ENCODE peak calls at places on chromosome 11, in four cellular contexts. I, P, T and E are unnamed samples.
A peak's percentile ranks its signal among the peaks of the same experiment; 100 is the strongest.

GRCh38 chr11:1395773-1396374 is 6.1 kb downstream of the BRSK2 start:
- DNase-seq in I (no peak), P (no peak), T (no peak), E (no peak)

GRCh38 chr11:44631831-44632230 is 66.4 kb downstream of the CD82 start:
- DNase-seq in I (no peak), P (no peak), T (no peak), E (no peak)

GRCh38 chr11:99176430-99176829 is 155.7 kb downstream of the CNTN5 start:
- DNase-seq in I (no peak), P (no peak), T (no peak), E (no peak)

GRCh38 chr11:123145661-123146060 is 49.4 kb downstream of the CLMP start:
- DNase-seq in I (no peak), P (no peak), T (peak; percentile 92), E (no peak)

GRCh38 chr11:78168539-78169477 is 19.6 kb downstream of the KCTD21 start:
- DNase-seq in I (no peak), P (peak; percentile 85), T (peak; percentile 75), E (no peak)

GRCh38 chr11:90204832-90205646 is 17.8 kb downstream of the CHORDC1 start:
- DNase-seq in I (peak; percentile 39), P (peak; percentile 69), T (peak; percentile 34), E (peak; percentile 35)

GRCh38 chr11:78221396-78222315 is 32.9 kb downstream of the USP35 start:
- DNase-seq in I (no peak), P (no peak), T (no peak), E (no peak)

GRCh38 chr11:61004037-61004641 is 32.7 kb downstream of the CD6 start:
- DNase-seq in I (no peak), P (no peak), T (no peak), E (peak; percentile 51)

GRCh38 chr11:3853545-3853842 is 2.0 kb upstream of the STIM1 start:
- DNase-seq in I (no peak), P (no peak), T (no peak), E (no peak)

GRCh38 chr11:117668291-117668690 is 128.7 kb downstream of the DSCAML1 start:
- DNase-seq in I (no peak), P (no peak), T (no peak), E (no peak)

GRCh38 chr11:74754507-74755255 is 6.0 kb downstream of the RNF169 start:
- DNase-seq in I (no peak), P (peak; percentile 91), T (no peak), E (peak; percentile 51)

GRCh38 chr11:62427630-62428233 is 8.9 kb downstream of the SCGB1A1 start:
- DNase-seq in I (no peak), P (peak; percentile 76), T (peak; percentile 47), E (no peak)

GRCh38 chr11:65586676-65587075 is 8.9 kb downstream of the KCNK7 start:
- DNase-seq in I (no peak), P (no peak), T (peak; percentile 75), E (no peak)

GRCh38 chr11:118900535-118901384 is 17.1 kb downstream of the CXCR5 start:
- DNase-seq in I (no peak), P (no peak), T (no peak), E (no peak)

GRCh38 chr11:6622261-6623171 is 3.3 kb upstream of the TPP1 start:
- DNase-seq in I (no peak), P (no peak), T (no peak), E (no peak)

GRCh38 chr11:67630230-67630942 is 649 bp upstream of the NUDT8 start:
- DNase-seq in I (peak; percentile 93), P (peak; percentile 100), T (peak; percentile 99), E (peak; percentile 100)

GRCh38 chr11:78930810-78931209 is 356.1 kb upstream of the NARS2 start:
- DNase-seq in I (no peak), P (no peak), T (no peak), E (no peak)

GRCh38 chr11:61694971-61695706 is 14.9 kb downstream of the DAGLA start:
- DNase-seq in I (no peak), P (no peak), T (peak; percentile 67), E (no peak)

GRCh38 chr11:125263268-125263790 is 98.8 kb downstream of the PKNOX2 start:
- DNase-seq in I (no peak), P (peak; percentile 99), T (peak; percentile 83), E (peak; percentile 64)

GRCh38 chr11:44388828-44389645 is 79.1 kb upstream of the ALX4 start:
- DNase-seq in I (no peak), P (no peak), T (no peak), E (no peak)

GRCh38 chr11:10669258-10670033 is 24.1 kb downstream of the IRAG1 start:
- DNase-seq in I (no peak), P (peak; percentile 86), T (peak; percentile 54), E (no peak)

GRCh38 chr11:78539566-78539965 is 35.1 kb downstream of the NARS2 start:
- DNase-seq in I (no peak), P (no peak), T (no peak), E (no peak)

GRCh38 chr11:132312616-132313210 is 942.3 kb downstream of the NTM start:
- DNase-seq in I (no peak), P (peak; percentile 59), T (peak; percentile 65), E (no peak)

GRCh38 chr11:126109941-126110731 is 47.5 kb upstream of the CDON start:
- DNase-seq in I (no peak), P (peak; percentile 89), T (no peak), E (no peak)

GRCh38 chr11:90805172-90805571 is 582.3 kb upstream of the CHORDC1 start:
- DNase-seq in I (no peak), P (no peak), T (no peak), E (no peak)

GRCh38 chr11:110295086-110295485 is 1.3 kb downstream of the RDX start:
- DNase-seq in I (no peak), P (no peak), T (no peak), E (no peak)

GRCh38 chr11:65988791-65989592 is 13.0 kb downstream of the EIF1AD start:
- DNase-seq in I (peak; percentile 95), P (peak; percentile 95), T (peak; percentile 85), E (peak; percentile 97)

GRCh38 chr11:30314625-30315024 is 8.3 kb upstream of the ARL14EP start:
- DNase-seq in I (no peak), P (peak; percentile 50), T (no peak), E (no peak)

GRCh38 chr11:58796333-58797049 is 48.0 kb downstream of the GLYATL2 start:
- DNase-seq in I (no peak), P (peak; percentile 15), T (no peak), E (no peak)

GRCh38 chr11:113464416-113464815 is 10.8 kb downstream of the DRD2 start:
- DNase-seq in I (no peak), P (no peak), T (no peak), E (no peak)

GRCh38 chr11:3149852-3150188 is 15.3 kb downstream of the OSBPL5 start:
- DNase-seq in I (no peak), P (no peak), T (no peak), E (no peak)

GRCh38 chr11:92739020-92739419 is 230.4 kb upstream of the MTNR1B start:
- DNase-seq in I (no peak), P (peak; percentile 32), T (no peak), E (no peak)

DNA sequence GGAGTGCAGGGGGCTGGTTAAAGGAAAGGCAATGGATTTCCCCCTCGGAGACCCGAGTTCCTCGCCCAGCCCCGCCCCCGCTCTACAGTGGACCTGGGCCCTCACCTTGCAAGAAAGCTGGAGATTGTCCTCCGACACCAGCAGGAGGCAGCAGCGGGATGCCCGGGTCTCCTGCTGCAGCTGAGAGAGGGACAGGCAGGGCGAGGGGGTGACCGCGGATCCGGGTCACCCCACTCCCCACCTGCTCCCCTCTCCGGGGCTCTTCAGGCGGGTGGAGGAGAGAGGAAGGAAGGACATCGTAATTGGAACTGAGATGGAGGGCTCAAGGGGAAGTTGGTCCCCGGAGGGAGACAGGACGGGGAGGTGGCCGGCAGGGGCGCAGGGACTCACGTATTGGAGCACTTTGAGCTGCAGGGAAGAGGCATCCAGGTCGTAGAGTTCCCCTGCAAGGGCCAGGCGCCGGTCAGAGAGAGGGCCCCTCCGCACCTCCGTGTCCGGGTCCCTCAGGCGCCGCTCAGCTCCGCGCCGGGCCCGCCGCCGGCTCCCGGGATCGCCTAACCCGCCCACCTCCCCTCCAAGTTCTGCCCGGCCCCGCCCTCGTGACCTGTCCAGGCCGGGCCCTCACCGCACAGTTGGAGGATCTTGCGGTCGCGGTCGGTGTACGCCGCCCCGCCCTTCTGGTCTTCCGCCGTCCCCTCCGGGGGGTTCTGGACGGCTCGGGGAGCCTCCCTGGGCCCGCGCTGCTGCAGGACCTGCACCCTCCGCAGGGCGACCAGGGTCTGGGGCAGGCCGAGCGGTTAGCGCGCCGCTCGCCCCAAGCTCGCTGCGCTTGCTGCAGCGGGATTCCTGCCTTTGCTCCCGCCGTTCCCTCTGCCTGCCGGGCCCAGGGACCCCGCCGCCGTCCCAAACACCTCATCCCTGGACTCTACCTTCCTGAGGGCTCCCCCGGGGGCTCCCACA is 84.1 kb downstream of the PDE2A start:
- DNase-seq in I (no peak), P (peak; percentile 44), T (peak; percentile 60), E (no peak)
- H3K27me3 ChIP-seq in I (no peaks in the 10 kb centered on the region), P (peaks cover 80% of the 10 kb centered on the region), T (peaks cover 50% of the 10 kb centered on the region), E (peaks cover 20% of the 10 kb centered on the region)

DNA sequence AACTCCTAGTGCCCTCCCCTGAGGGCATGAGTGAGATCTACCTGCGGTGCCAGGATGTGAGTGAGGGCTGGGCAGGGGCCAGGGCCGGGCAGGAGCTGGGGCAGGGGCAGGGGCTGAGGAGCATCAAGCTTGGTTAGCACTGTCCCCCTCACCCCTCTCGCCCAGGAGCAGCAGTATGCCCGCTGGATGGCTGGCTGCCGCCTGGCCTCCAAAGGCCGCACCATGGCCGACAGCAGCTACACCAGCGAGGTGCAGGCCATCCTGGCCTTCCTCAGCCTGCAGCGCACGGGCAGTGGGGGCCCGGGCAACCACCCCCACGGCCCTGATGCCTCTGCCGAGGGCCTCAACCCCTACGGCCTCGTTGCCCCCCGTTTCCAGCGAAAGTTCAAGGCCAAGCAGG is 5.7 kb downstream of the TRPT1 start:
- DNase-seq in I (no peak), P (no peak), T (no peak), E (no peak)
- H3K27ac ChIP-seq in I (no peak overlapping the region), P (no peak overlapping the region), T (no peak overlapping the region), E (no peak overlapping the region)

DNA sequence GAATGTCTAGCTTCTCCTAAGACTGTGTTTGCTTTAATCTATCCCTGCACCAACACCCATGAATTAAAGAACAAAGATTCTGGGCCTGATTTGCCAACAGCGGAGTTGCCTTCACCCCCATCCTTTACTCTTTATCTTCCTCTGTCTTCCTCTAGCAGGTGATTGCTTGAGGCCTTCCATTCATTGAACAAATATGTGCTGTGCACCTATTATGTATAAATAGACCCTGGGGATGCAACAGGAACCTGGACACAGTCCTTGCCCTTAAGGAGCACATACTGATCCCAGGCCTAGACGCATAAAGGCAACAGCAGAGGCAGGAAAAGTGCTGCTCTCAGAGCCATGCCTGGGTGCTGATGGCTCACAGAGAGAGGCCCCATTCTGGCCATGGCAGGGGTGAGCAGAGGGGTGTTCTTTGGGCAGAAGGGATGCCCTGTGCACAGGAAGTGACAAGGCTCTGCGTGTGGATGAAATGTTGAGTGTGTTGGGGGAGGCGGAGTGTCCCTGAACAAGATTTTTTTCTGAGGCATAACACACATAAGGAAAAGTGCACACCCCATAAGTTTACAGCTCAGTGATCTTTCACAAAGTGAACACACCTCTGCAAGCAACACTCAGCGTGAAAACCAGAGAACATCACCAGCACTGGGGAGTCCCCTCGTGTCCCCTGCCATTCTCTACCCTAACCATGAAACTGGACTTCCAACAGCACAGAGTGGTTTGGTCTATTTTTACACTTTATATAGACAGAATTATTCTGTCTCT is 145.9 kb downstream of the GRIK4 start:
- DNase-seq in I (no peak), P (no peak), T (no peak), E (no peak)
- H3K4me3 ChIP-seq in I (no peak overlapping the region), P (no peak overlapping the region), T (no peak overlapping the region), E (no peak overlapping the region)

DNA sequence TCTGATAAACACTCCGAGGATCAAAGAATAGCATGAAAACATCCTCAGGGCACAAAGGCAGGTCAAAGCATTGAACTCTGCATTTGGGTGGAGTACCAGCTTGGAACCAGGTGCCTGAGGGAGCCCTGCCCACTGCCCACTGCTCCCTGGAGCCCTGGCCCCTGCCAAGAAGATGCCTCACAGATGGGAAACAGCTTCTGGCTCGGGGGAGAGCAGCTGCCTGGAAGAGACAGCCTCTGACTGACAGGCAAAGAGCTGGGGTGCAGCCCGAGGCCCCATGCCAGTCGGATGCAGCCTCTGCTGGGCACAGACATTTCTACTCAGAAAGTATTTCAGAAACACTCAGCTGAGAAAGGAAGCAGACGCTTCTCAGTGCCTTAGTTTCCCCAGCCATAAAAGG is 13.2 kb downstream of the LMO1 start:
- DNase-seq in I (no peak), P (no peak), T (peak; percentile 59), E (no peak)
- H3K27me3 ChIP-seq in I (no peaks in the 10 kb centered on the region), P (peaks cover 9% of the 10 kb centered on the region), T (peaks cover 6% of the 10 kb centered on the region), E (no peaks in the 10 kb centered on the region)